ENCODE peak calls at places on chromosome 21, in ten cellular contexts. H is endothelial cell, I is WTC11, Z is body of pancreas, W is endothelial cell of umbilical vein, S is stomach, G is natural killer cell, F is Calu3, D is neural crest cell, T is lower leg skin. A is an unnamed sample.

GRCh38 chr21:41816583-41817165 is 49.8 kb upstream of the RIPK4 start:
- DNase-seq in H (peak; percentile 76), I (peak; percentile 75), Z (peak; percentile 78), W (peak; percentile 54), S (peak; percentile 74), G (peak; percentile 39), F (peak; percentile 20), D (peak; percentile 57), T (peak; percentile 92), A (peak; percentile 53)

GRCh38 chr21:16651956-16652355 is 860.9 kb upstream of the CXADR start:
- DNase-seq in H (no peak), I (no peak), Z (no peak), W (no peak), S (no peak), G (no peak), F (no peak), D (no peak), T (no peak), A (no peak)

GRCh38 chr21:33011462-33011861 is 14.3 kb upstream of the OLIG2 start:
- DNase-seq in H (no peak), I (no peak), Z (no peak), W (no peak), S (no peak), G (no peak), F (peak; percentile 12), D (no peak), T (peak; percentile 48), A (no peak)

GRCh38 chr21:29148535-29148934 is 18.1 kb downstream of the MAP3K7CL start:
- DNase-seq in H (no peak), I (no peak), Z (no peak), W (no peak), S (no peak), G (no peak), F (no peak), D (no peak), T (no peak), A (no peak)

GRCh38 chr21:17390575-17390974 is 122.3 kb upstream of the CXADR start:
- DNase-seq in H (no peak), I (no peak), Z (no peak), W (no peak), S (no peak), G (no peak), F (no peak), D (no peak), T (no peak), A (no peak)

GRCh38 chr21:36355071-36355680 is 30.0 kb upstream of the CHAF1B start:
- DNase-seq in H (no peak), I (no peak), Z (no peak), W (no peak), S (no peak), G (no peak), F (no peak), D (no peak), T (no peak), A (no peak)

GRCh38 chr21:29610960-29611359 is 312.2 kb downstream of the BACH1 start:
- DNase-seq in H (no peak), I (no peak), Z (no peak), W (no peak), S (no peak), G (no peak), F (no peak), D (no peak), T (no peak), A (no peak)

GRCh38 chr21:14482165-14482564 is 64.0 kb downstream of the SAMSN1 start:
- DNase-seq in H (no peak), I (no peak), Z (no peak), W (no peak), S (no peak), G (no peak), F (no peak), D (no peak), T (no peak), A (no peak)

GRCh38 chr21:40704141-40704540 is 142.8 kb downstream of the DSCAM start:
- DNase-seq in H (no peak), I (no peak), Z (no peak), W (no peak), S (no peak), G (no peak), F (no peak), D (no peak), T (no peak), A (no peak)

GRCh38 chr21:34362136-34362444 is 1.7 kb upstream of the KCNE2 start:
- DNase-seq in H (no peak), I (no peak), Z (no peak), W (no peak), S (no peak), G (no peak), F (no peak), D (no peak), T (no peak), A (no peak)
- TF ChIP-seq CTCF in H (peak; percentile 12), I (no peak), Z (no peak), W (no peak), S (no peak), G (peak; percentile 71), F (no peak), D (no peak), T (no peak), A (no peak)

GRCh38 chr21:39314155-39315027 is 959 bp upstream of the BRWD1 start:
- DNase-seq in H (peak; percentile 61), I (peak; percentile 66), Z (peak; percentile 51), W (peak; percentile 76), S (peak; percentile 28), G (no peak), F (peak; percentile 16), D (no peak), T (peak; percentile 87), A (no peak)

GRCh38 chr21:39312112-39313041 is 1.1 kb downstream of the BRWD1 start:
- DNase-seq in H (peak; percentile 91), I (peak; percentile 92), Z (peak; percentile 93), W (peak; percentile 97), S (peak; percentile 92), G (peak; percentile 98), F (peak; percentile 88), D (peak; percentile 92), T (peak; percentile 99), A (peak; percentile 94)

GRCh38 chr21:39313042-39313456 is 383 bp downstream of the BRWD1 start:
- DNase-seq in H (peak; percentile 34), I (peak; percentile 40), Z (no peak), W (no peak), S (peak; percentile 35), G (no peak), F (no peak), D (no peak), T (peak; percentile 89), A (no peak)

GRCh38 chr21:39315603-39316002 is 2.2 kb upstream of the BRWD1 start:
- DNase-seq in H (no peak), I (no peak), Z (no peak), W (no peak), S (no peak), G (no peak), F (no peak), D (no peak), T (no peak), A (no peak)

GRCh38 chr21:39313457-39314154 is at the start of gene BRWD1:
- DNase-seq in H (peak; percentile 80), I (peak; percentile 75), Z (peak; percentile 83), W (peak; percentile 76), S (peak; percentile 80), G (peak; percentile 81), F (peak; percentile 81), D (peak; percentile 78), T (peak; percentile 96), A (peak; percentile 86)
- TF ChIP-seq CTCF in H (no peak), I (no peak), Z (no peak), W (no peak), S (no peak), G (peak; percentile 31), F (no peak), D (peak; percentile 49), T (no peak), A (no peak)

DNA sequence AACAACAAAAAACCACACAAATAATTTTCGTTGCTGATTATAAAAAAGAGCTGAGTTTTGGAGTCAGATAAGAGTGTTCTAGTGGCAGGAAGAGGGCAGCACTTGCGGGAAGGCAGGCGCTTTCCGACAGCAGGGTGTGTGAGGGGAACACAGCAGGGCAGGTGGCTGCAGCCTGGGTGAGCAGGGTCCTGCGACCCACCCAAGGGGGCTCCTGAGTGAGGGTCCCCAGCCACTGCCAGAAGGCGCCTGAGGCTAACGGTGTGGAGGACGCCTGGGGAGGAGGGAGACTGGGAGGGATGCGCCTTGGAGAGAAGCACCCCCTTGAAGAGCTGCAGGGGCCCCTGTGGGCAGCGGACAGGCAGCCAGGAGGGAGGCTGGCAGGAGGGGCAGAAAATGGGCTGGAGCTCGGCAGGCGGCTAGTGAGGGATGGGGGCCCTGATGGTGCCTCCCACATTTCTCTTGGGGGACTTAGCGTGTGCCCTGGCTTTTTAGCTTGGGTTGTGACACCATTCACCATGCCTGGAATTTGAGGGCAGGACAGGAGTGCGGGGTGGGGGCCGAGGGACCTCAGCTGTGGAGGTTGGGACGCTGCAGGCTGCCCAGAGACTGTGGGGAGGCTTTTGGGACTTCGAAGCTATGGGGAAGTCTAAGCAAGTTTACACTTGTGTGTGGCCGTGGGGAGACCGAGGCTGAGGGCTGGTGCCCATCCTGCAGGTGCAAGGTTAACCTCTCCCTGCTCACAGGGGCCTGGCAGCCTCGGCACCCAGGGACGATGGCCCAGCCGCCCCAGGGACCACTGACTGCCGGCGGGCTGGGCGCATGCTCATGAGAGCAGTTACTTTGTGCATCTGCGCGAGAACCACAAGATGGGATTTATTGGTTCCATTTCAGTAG is 111.4 kb downstream of the SIK1 start:
- DNase-seq in H (no peak), I (no peak), Z (no peak), W (no peak), S (no peak), G (no peak), F (no peak), D (no peak), T (no peak), A (no peak)
- TF ChIP-seq CTCF in H (no peak), I (no peak), Z (no peak), W (no peak), S (no peak), G (peak; percentile 25), F (no peak), D (peak; percentile 15), T (no peak), A (no peak)

GRCh38 chr21:45543371-45543709 is 1.1 kb upstream of the SLC19A1 start:
- DNase-seq in H (peak; percentile 12), I (no peak), Z (peak; percentile 7), W (no peak), S (peak; percentile 28), G (peak; percentile 13), F (no peak), D (no peak), T (no peak), A (peak; percentile 13)

GRCh38 chr21:45541221-45542039 is 810 bp downstream of the SLC19A1 start:
- DNase-seq in H (peak; percentile 21), I (peak; percentile 25), Z (peak; percentile 68), W (peak; percentile 53), S (peak; percentile 83), G (peak; percentile 55), F (peak; percentile 64), D (no peak), T (peak; percentile 95), A (peak; percentile 48)

GRCh38 chr21:45543710-45544448 is 1.6 kb upstream of the SLC19A1 start:
- DNase-seq in H (peak; percentile 2), I (peak; percentile 12), Z (peak; percentile 5), W (no peak), S (peak; percentile 25), G (peak; percentile 13), F (no peak), D (no peak), T (peak; percentile 84), A (peak; percentile 16)

GRCh38 chr21:45542667-45543370 is 579 bp upstream of the SLC19A1 start:
- DNase-seq in H (peak; percentile 7), I (peak; percentile 46), Z (peak; percentile 23), W (no peak), S (peak; percentile 37), G (peak; percentile 15), F (no peak), D (no peak), T (peak; percentile 85), A (peak; percentile 22)

GRCh38 chr21:45542242-45542666 is at the start of gene SLC19A1:
- DNase-seq in H (peak; percentile 78), I (peak; percentile 45), Z (peak; percentile 73), W (peak; percentile 32), S (peak; percentile 79), G (peak; percentile 72), F (peak; percentile 69), D (peak; percentile 59), T (peak; percentile 92), A (peak; percentile 81)
- TF ChIP-seq CTCF in H (no peak), I (no peak), Z (no peak), W (peak; percentile 10), S (no peak), G (peak; percentile 54), F (no peak), D (peak; percentile 51), T (no peak), A (no peak)

A was measured in activated B cell treated with CpG ODN at 0.5 μM for 24 hours.